ENCODE peak calls at places on chromosomes 2 and 18, in six cellular contexts. One of them, this sample, is unnamed.

GRCh38 chr2:39542523-39542922 is 105.4 kb upstream of the MAP4K3 start:
- DNase-seq in NCI-H1105 treated with DMSO at 0.1 percent for 48 hours: no peak
- DNase-seq in activated naive CD4-positive, alpha-beta T cell: no peak
- DNase-seq in kidney glomerular epithelial cell: no peak
- DNase-seq in posterior cingulate gyrus: no peak
- DNase-seq in stimulated activated CD4-positive, alpha-beta T cell treated with anti-CD3 and anti-CD28 coated beads, Interleukin-2, amount 100 ng/mL, for 48 hours: no peak
- DNase-seq in this sample: no peak

GRCh38 chr2:119431155-119431975 is at the start of gene TMEM37:
- DNase-seq in NCI-H1105 treated with DMSO at 0.1 percent for 48 hours: peak
- DNase-seq in activated naive CD4-positive, alpha-beta T cell: no peak
- DNase-seq in kidney glomerular epithelial cell: peak
- DNase-seq in posterior cingulate gyrus: no peak
- DNase-seq in stimulated activated CD4-positive, alpha-beta T cell treated with anti-CD3 and anti-CD28 coated beads, Interleukin-2, amount 100 ng/mL, for 48 hours: no peak
- DNase-seq in this sample: no peak

GRCh38 chr2:165634855-165635254 is 159.2 kb downstream of the GALNT3 start:
- DNase-seq in NCI-H1105 treated with DMSO at 0.1 percent for 48 hours: peak
- DNase-seq in activated naive CD4-positive, alpha-beta T cell: no peak
- DNase-seq in kidney glomerular epithelial cell: no peak
- DNase-seq in posterior cingulate gyrus: peak
- DNase-seq in stimulated activated CD4-positive, alpha-beta T cell treated with anti-CD3 and anti-CD28 coated beads, Interleukin-2, amount 100 ng/mL, for 48 hours: no peak
- DNase-seq in this sample: no peak

GRCh38 chr2:120014231-120014990 is 1.5 kb downstream of the EPB41L5 start:
- DNase-seq in NCI-H1105 treated with DMSO at 0.1 percent for 48 hours: no peak
- DNase-seq in activated naive CD4-positive, alpha-beta T cell: no peak
- DNase-seq in kidney glomerular epithelial cell: peak
- DNase-seq in posterior cingulate gyrus: no peak
- DNase-seq in stimulated activated CD4-positive, alpha-beta T cell treated with anti-CD3 and anti-CD28 coated beads, Interleukin-2, amount 100 ng/mL, for 48 hours: no peak
- DNase-seq in this sample: no peak

GRCh38 chr2:147464737-147465437 is 379.9 kb upstream of the ACVR2A start:
- DNase-seq in NCI-H1105 treated with DMSO at 0.1 percent for 48 hours: no peak
- DNase-seq in activated naive CD4-positive, alpha-beta T cell: no peak
- DNase-seq in kidney glomerular epithelial cell: peak
- DNase-seq in posterior cingulate gyrus: no peak
- DNase-seq in stimulated activated CD4-positive, alpha-beta T cell treated with anti-CD3 and anti-CD28 coated beads, Interleukin-2, amount 100 ng/mL, for 48 hours: no peak
- DNase-seq in this sample: no peak

GRCh38 chr2:181106229-181106628 is 125.8 kb downstream of the UBE2E3 start:
- DNase-seq in NCI-H1105 treated with DMSO at 0.1 percent for 48 hours: peak
- DNase-seq in activated naive CD4-positive, alpha-beta T cell: no peak
- DNase-seq in kidney glomerular epithelial cell: no peak
- DNase-seq in posterior cingulate gyrus: no peak
- DNase-seq in stimulated activated CD4-positive, alpha-beta T cell treated with anti-CD3 and anti-CD28 coated beads, Interleukin-2, amount 100 ng/mL, for 48 hours: no peak
- DNase-seq in this sample: no peak

GRCh38 chr2:101921319-101921960 is 70.3 kb upstream of the IL1R2 start:
- DNase-seq in NCI-H1105 treated with DMSO at 0.1 percent for 48 hours: no peak
- DNase-seq in activated naive CD4-positive, alpha-beta T cell: no peak
- DNase-seq in kidney glomerular epithelial cell: no peak
- DNase-seq in posterior cingulate gyrus: no peak
- DNase-seq in stimulated activated CD4-positive, alpha-beta T cell treated with anti-CD3 and anti-CD28 coated beads, Interleukin-2, amount 100 ng/mL, for 48 hours: no peak
- DNase-seq in this sample: no peak

GRCh38 chr18:2908166-2908945 is 61.5 kb downstream of the EMILIN2 start:
- DNase-seq in NCI-H1105 treated with DMSO at 0.1 percent for 48 hours: no peak
- DNase-seq in activated naive CD4-positive, alpha-beta T cell: no peak
- DNase-seq in kidney glomerular epithelial cell: no peak
- DNase-seq in posterior cingulate gyrus: no peak
- DNase-seq in stimulated activated CD4-positive, alpha-beta T cell treated with anti-CD3 and anti-CD28 coated beads, Interleukin-2, amount 100 ng/mL, for 48 hours: no peak
- DNase-seq in this sample: no peak

GRCh38 chr2:159317392-159318088 is 31.0 kb upstream of the WDSUB1 start:
- DNase-seq in NCI-H1105 treated with DMSO at 0.1 percent for 48 hours: no peak
- DNase-seq in activated naive CD4-positive, alpha-beta T cell: no peak
- DNase-seq in kidney glomerular epithelial cell: no peak
- DNase-seq in posterior cingulate gyrus: no peak
- DNase-seq in stimulated activated CD4-positive, alpha-beta T cell treated with anti-CD3 and anti-CD28 coated beads, Interleukin-2, amount 100 ng/mL, for 48 hours: no peak
- DNase-seq in this sample: no peak

GRCh38 chr2:216606551-216607527 is 26.4 kb upstream of the IGFBP2 start:
- DNase-seq in NCI-H1105 treated with DMSO at 0.1 percent for 48 hours: peak
- DNase-seq in activated naive CD4-positive, alpha-beta T cell: no peak
- DNase-seq in kidney glomerular epithelial cell: no peak
- DNase-seq in posterior cingulate gyrus: no peak
- DNase-seq in stimulated activated CD4-positive, alpha-beta T cell treated with anti-CD3 and anti-CD28 coated beads, Interleukin-2, amount 100 ng/mL, for 48 hours: peak
- DNase-seq in this sample: peak

GRCh38 chr2:101806123-101806522 is 108.6 kb downstream of the MAP4K4 start:
- DNase-seq in NCI-H1105 treated with DMSO at 0.1 percent for 48 hours: no peak
- DNase-seq in activated naive CD4-positive, alpha-beta T cell: no peak
- DNase-seq in kidney glomerular epithelial cell: peak
- DNase-seq in posterior cingulate gyrus: no peak
- DNase-seq in stimulated activated CD4-positive, alpha-beta T cell treated with anti-CD3 and anti-CD28 coated beads, Interleukin-2, amount 100 ng/mL, for 48 hours: no peak
- DNase-seq in this sample: no peak

GRCh38 chr2:120278901-120279300 is 26.2 kb downstream of the RALB start:
- DNase-seq in NCI-H1105 treated with DMSO at 0.1 percent for 48 hours: no peak
- DNase-seq in activated naive CD4-positive, alpha-beta T cell: no peak
- DNase-seq in kidney glomerular epithelial cell: no peak
- DNase-seq in posterior cingulate gyrus: no peak
- DNase-seq in stimulated activated CD4-positive, alpha-beta T cell treated with anti-CD3 and anti-CD28 coated beads, Interleukin-2, amount 100 ng/mL, for 48 hours: no peak
- DNase-seq in this sample: no peak

GRCh38 chr2:40403233-40403841 is 48.6 kb downstream of the SLC8A1 start:
- DNase-seq in NCI-H1105 treated with DMSO at 0.1 percent for 48 hours: no peak
- DNase-seq in activated naive CD4-positive, alpha-beta T cell: no peak
- DNase-seq in kidney glomerular epithelial cell: peak
- DNase-seq in posterior cingulate gyrus: no peak
- DNase-seq in stimulated activated CD4-positive, alpha-beta T cell treated with anti-CD3 and anti-CD28 coated beads, Interleukin-2, amount 100 ng/mL, for 48 hours: no peak
- DNase-seq in this sample: no peak

GRCh38 chr2:160493227-160494028 is at the start of gene RBMS1:
- DNase-seq in NCI-H1105 treated with DMSO at 0.1 percent for 48 hours: peak
- DNase-seq in activated naive CD4-positive, alpha-beta T cell: no peak
- DNase-seq in kidney glomerular epithelial cell: peak
- DNase-seq in posterior cingulate gyrus: peak
- DNase-seq in stimulated activated CD4-positive, alpha-beta T cell treated with anti-CD3 and anti-CD28 coated beads, Interleukin-2, amount 100 ng/mL, for 48 hours: peak
- DNase-seq in this sample: peak

GRCh38 chr2:218036371-218036770 is 32.7 kb upstream of the RUFY4 start:
- DNase-seq in NCI-H1105 treated with DMSO at 0.1 percent for 48 hours: no peak
- DNase-seq in activated naive CD4-positive, alpha-beta T cell: no peak
- DNase-seq in kidney glomerular epithelial cell: no peak
- DNase-seq in posterior cingulate gyrus: no peak
- DNase-seq in stimulated activated CD4-positive, alpha-beta T cell treated with anti-CD3 and anti-CD28 coated beads, Interleukin-2, amount 100 ng/mL, for 48 hours: no peak
- DNase-seq in this sample: no peak

GRCh38 chr2:17416891-17417391 is 101.3 kb downstream of the RAD51AP2 start:
- DNase-seq in NCI-H1105 treated with DMSO at 0.1 percent for 48 hours: no peak
- DNase-seq in activated naive CD4-positive, alpha-beta T cell: no peak
- DNase-seq in kidney glomerular epithelial cell: peak
- DNase-seq in posterior cingulate gyrus: no peak
- DNase-seq in stimulated activated CD4-positive, alpha-beta T cell treated with anti-CD3 and anti-CD28 coated beads, Interleukin-2, amount 100 ng/mL, for 48 hours: no peak
- DNase-seq in this sample: no peak

GRCh38 chr2:75476778-75477177 is 84.0 kb downstream of the EVA1A start:
- DNase-seq in NCI-H1105 treated with DMSO at 0.1 percent for 48 hours: no peak
- DNase-seq in activated naive CD4-positive, alpha-beta T cell: no peak
- DNase-seq in kidney glomerular epithelial cell: peak
- DNase-seq in posterior cingulate gyrus: no peak
- DNase-seq in stimulated activated CD4-positive, alpha-beta T cell treated with anti-CD3 and anti-CD28 coated beads, Interleukin-2, amount 100 ng/mL, for 48 hours: no peak
- DNase-seq in this sample: no peak

GRCh38 chr2:208090420-208090819 is 33.9 kb downstream of the CRYGD start:
- DNase-seq in NCI-H1105 treated with DMSO at 0.1 percent for 48 hours: no peak
- DNase-seq in activated naive CD4-positive, alpha-beta T cell: no peak
- DNase-seq in kidney glomerular epithelial cell: no peak
- DNase-seq in posterior cingulate gyrus: no peak
- DNase-seq in stimulated activated CD4-positive, alpha-beta T cell treated with anti-CD3 and anti-CD28 coated beads, Interleukin-2, amount 100 ng/mL, for 48 hours: no peak
- DNase-seq in this sample: no peak

GRCh38 chr2:199019898-199020507 is 437.7 kb downstream of the SATB2 start:
- DNase-seq in NCI-H1105 treated with DMSO at 0.1 percent for 48 hours: peak
- DNase-seq in activated naive CD4-positive, alpha-beta T cell: no peak
- DNase-seq in kidney glomerular epithelial cell: peak
- DNase-seq in posterior cingulate gyrus: no peak
- DNase-seq in stimulated activated CD4-positive, alpha-beta T cell treated with anti-CD3 and anti-CD28 coated beads, Interleukin-2, amount 100 ng/mL, for 48 hours: no peak
- DNase-seq in this sample: no peak

GRCh38 chr2:144099746-144100438 is 420.0 kb downstream of the ZEB2 start:
- DNase-seq in NCI-H1105 treated with DMSO at 0.1 percent for 48 hours: no peak
- DNase-seq in activated naive CD4-positive, alpha-beta T cell: no peak
- DNase-seq in kidney glomerular epithelial cell: no peak
- DNase-seq in posterior cingulate gyrus: no peak
- DNase-seq in stimulated activated CD4-positive, alpha-beta T cell treated with anti-CD3 and anti-CD28 coated beads, Interleukin-2, amount 100 ng/mL, for 48 hours: no peak
- DNase-seq in this sample: no peak

GRCh38 chr2:9950521-9951271 is 797 bp upstream of the GRHL1 start:
- DNase-seq in NCI-H1105 treated with DMSO at 0.1 percent for 48 hours: no peak
- DNase-seq in activated naive CD4-positive, alpha-beta T cell: no peak
- DNase-seq in kidney glomerular epithelial cell: no peak
- DNase-seq in posterior cingulate gyrus: peak
- DNase-seq in stimulated activated CD4-positive, alpha-beta T cell treated with anti-CD3 and anti-CD28 coated beads, Interleukin-2, amount 100 ng/mL, for 48 hours: peak
- DNase-seq in this sample: no peak

GRCh38 chr2:1625281-1626001 is 118.9 kb downstream of the PXDN start:
- DNase-seq in NCI-H1105 treated with DMSO at 0.1 percent for 48 hours: no peak
- DNase-seq in activated naive CD4-positive, alpha-beta T cell: no peak
- DNase-seq in kidney glomerular epithelial cell: peak
- DNase-seq in posterior cingulate gyrus: peak
- DNase-seq in stimulated activated CD4-positive, alpha-beta T cell treated with anti-CD3 and anti-CD28 coated beads, Interleukin-2, amount 100 ng/mL, for 48 hours: no peak
- DNase-seq in this sample: no peak